ENCODE peak calls at places on chromosome 3, in ten cellular contexts. I is body of pancreas, G is right lobe of liver, L is suprapubic skin, S is sigmoid colon, X is ovary, O is esophagus muscularis mucosa, N is breast epithelium, D is IMR-90, H is stomach. M is an unnamed sample. For H3K4me1, the result is how much of the 10 kb centered on the place peaks cover.

GRCh38 chr3:95798628-95799027 is 1015.8 kb upstream of the EPHA6 start:
- DNase-seq in L (no peak), G (no peak), D (no peak), H (no peak), I (no peak), O (no peak), S (no peak), X (no peak), N (no peak), M (no peak)

GRCh38 chr3:40690696-40691597 is 166.2 kb downstream of the ZNF621 start:
- DNase-seq in X (peak), H (peak), O (no peak), N (peak), I (peak), L (peak), D (no peak), S (peak), G (peak), M (peak)

GRCh38 chr3:156735471-156735870 is 61.1 kb downstream of the TIPARP start:
- DNase-seq in L (no peak), H (no peak), O (peak), X (no peak), D (no peak), S (no peak), G (no peak), I (no peak), N (no peak), M (no peak)

GRCh38 chr3:14429689-14430452 is 27.5 kb downstream of the SLC6A6 start:
- DNase-seq in N (no peak), X (no peak), I (no peak), G (no peak), D (no peak), H (no peak), S (no peak), L (no peak), O (no peak), M (no peak)

GRCh38 chr3:95905182-95905581 is 909.2 kb upstream of the EPHA6 start:
- DNase-seq in H (no peak), G (no peak), I (no peak), N (no peak), L (no peak), S (no peak), X (no peak), O (no peak), D (no peak), M (no peak)

GRCh38 chr3:127639173-127640030 is 10.4 kb downstream of the PODXL2 start:
- DNase-seq in S (peak), H (no peak), O (no peak), L (no peak), I (no peak), D (peak), G (no peak), N (no peak), X (no peak), M (no peak)

GRCh38 chr3:162391301-162391700 is 894.7 kb downstream of the OTOL1 start:
- DNase-seq in D (peak), O (no peak), L (no peak), G (no peak), H (no peak), N (no peak), S (no peak), X (no peak), I (no peak), M (no peak)

GRCh38 chr3:36677331-36678007 is 86.9 kb downstream of the DCLK3 start:
- DNase-seq in X (no peak), O (no peak), G (no peak), N (no peak), D (peak), I (no peak), H (no peak), S (no peak), L (no peak), M (no peak)

GRCh38 chr3:187264051-187264450 is 27.5 kb downstream of the MASP1 start:
- DNase-seq in D (peak), X (no peak), I (peak), S (no peak), L (no peak), N (no peak), O (no peak), H (no peak), G (no peak), M (no peak)

GRCh38 chr3:66989860-66990696 is 8.0 kb upstream of the KBTBD8 start:
- DNase-seq in I (peak), G (no peak), X (no peak), O (no peak), H (no peak), S (no peak), D (no peak), N (no peak), L (no peak), M (no peak)

GRCh38 chr3:168801792-168802191 is 706.1 kb upstream of the GOLIM4 start:
- DNase-seq in X (no peak), O (no peak), S (no peak), H (no peak), L (no peak), D (peak), G (no peak), I (no peak), N (no peak), M (no peak)

GRCh38 chr3:150765949-150766720 is 3.2 kb upstream of the SIAH2 start:
- DNase-seq in I (no peak), G (no peak), N (no peak), X (no peak), O (no peak), L (no peak), H (no peak), S (no peak), D (peak), M (no peak)

GRCh38 chr3:129485681-129486056 is 42.8 kb upstream of the RHO start:
- DNase-seq in X (peak), L (peak), O (peak), N (peak), D (peak), S (peak), I (peak), G (peak), H (peak), M (peak)

DNA sequence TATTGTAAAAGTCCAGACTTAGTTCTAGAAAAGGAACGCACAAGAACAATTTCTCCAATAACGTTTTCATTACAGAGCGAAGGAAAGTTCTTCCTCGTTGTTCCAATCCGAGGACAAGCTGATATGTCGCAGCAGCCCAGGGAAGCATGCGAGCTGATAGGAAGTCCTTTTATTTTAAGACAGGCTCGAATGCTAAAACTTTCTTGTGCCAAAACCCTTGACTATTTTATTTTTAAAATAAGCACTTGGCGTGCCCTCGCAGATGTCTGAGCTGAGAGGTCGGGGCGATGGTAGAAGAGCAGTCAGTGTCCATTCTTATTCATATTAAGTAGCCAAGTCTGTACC is 433 bp upstream of the MITF start:
- DNase-seq in L (no peak), G (no peak), I (no peak), N (no peak), H (no peak), D (no peak), X (no peak), O (no peak), S (peak), M (no peak)
- TF ChIP-seq POLR2A in L (no peak), G (no peak), I (no peak), N (no peak), H (no peak), D (no peak), X (no peak), O (no peak), S (no peak), M (no peak)

GRCh38 chr3:183554377-183554776 is 1.1 kb downstream of the KLHL6 start:
- DNase-seq in O (no peak), I (peak), L (no peak), H (no peak), S (no peak), X (no peak), G (no peak), D (no peak), N (no peak), M (no peak)

GRCh38 chr3:183553263-183554026 is 2.1 kb downstream of the KLHL6 start:
- DNase-seq in N (no peak), L (no peak), D (no peak), S (no peak), I (no peak), H (no peak), X (no peak), O (no peak), G (no peak), M (no peak)

GRCh38 chr3:183548262-183548769 is 7.2 kb downstream of the KLHL6 start:
- DNase-seq in L (no peak), H (no peak), O (no peak), N (no peak), D (peak), X (no peak), S (no peak), G (peak), I (peak), M (no peak)

GRCh38 chr3:183555541-183556081 is at the start of gene KLHL6:
- DNase-seq in O (no peak), L (no peak), I (peak), S (no peak), N (no peak), G (peak), H (peak), D (no peak), X (no peak), M (no peak)

DNA sequence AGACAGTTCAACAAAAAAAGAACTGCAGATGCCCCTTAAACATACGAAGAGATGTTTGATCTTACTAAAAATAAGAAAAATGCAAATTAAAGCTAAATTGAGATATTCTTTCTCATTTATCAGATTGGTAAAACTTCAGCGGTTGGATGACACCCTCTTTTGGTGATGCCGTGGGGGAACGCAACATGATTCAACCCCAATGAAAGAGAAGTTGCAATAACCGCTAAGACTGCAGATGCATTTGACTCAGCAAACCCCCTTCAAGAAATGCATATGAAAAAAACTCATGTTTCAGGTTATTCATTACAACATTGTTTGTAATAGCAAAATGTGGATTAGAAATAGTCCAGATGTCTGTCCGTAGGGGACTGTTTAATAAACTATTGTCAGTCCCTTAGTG is 3.6 kb downstream of the KLHL6 start:
- DNase-seq in O (no peak), I (no peak), S (no peak), N (no peak), H (no peak), X (no peak), L (no peak), G (no peak), D (no peak), M (no peak)
- H3K4me1 ChIP-seq in O (under half), I (under half), S (under half), N (under half), H (under half), X (under half), L (under half), G (under half), D (under half), M (under half)

DNA sequence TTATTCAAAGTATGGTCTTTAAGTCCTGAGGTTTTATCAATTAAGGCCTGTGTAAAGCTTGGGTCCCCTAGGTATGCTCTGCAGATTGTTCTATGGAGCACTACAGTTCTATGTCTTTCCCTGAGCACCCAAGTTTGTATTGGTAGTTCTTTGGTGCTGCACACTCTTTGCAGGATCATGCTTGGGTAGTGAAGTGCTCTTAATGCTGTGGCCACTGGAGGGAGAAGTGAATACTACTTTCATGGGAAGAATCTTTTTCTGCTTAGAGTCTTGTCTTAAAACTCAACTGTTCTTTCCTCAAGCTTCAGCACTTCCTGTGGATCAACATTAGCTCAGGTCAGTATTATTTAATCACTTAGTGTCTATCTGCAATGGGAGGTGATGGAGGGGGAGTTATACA is 93.6 kb upstream of the CFAP20DC start:
- DNase-seq in X (no peak), N (no peak), O (no peak), G (no peak), H (no peak), I (no peak), D (no peak), L (no peak), S (no peak), M (no peak)
- TF ChIP-seq CTCF in X (no peak), N (no peak), O (no peak), G (no peak), H (no peak), I (no peak), D (no peak), L (no peak), S (no peak), M (no peak)

DNA sequence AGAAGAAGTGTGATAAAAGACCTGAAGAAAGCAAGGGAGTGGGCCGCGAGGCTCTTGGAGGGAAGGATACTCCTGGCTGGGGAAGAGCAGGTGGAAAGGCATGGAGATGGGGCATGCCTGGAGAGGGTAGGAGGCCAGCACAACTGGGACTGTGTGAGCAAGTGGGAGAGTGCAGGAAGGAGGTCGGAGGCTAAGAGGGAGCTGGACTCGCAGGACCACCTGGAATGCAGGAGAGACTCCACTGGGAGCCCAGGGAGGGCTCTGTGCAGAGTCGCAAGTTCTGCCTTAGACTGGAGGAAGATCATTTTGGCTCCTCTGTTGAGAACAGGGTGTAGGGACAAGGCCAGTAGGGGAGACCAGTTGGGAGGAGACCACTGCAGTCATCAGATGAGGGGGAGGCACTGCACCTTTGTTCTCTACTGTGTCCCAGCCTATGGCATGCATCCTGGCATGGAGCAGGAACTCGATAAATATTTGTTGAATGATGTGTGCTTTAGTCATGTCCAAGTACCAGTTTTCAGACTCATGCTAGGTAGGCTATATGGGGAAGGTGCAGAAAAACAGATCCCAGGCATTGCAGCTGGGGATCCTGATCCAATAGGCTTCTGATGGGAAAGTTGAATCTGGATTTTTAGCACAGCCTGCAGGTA is 13.7 kb downstream of the FAM107A start:
- DNase-seq in L (peak), D (no peak), N (no peak), I (no peak), S (no peak), X (no peak), O (no peak), H (no peak), G (peak), M (no peak)
- TF ChIP-seq POLR2A in L (no peak), D (no peak), N (no peak), I (no peak), S (no peak), X (no peak), O (no peak), H (no peak), G (no peak), M (no peak)

GRCh38 chr3:142117452-142117851 is 31.9 kb downstream of the TFDP2 start:
- DNase-seq in L (no peak), O (no peak), S (no peak), G (no peak), H (no peak), N (no peak), X (no peak), D (no peak), I (no peak), M (no peak)
- H3K4me1 ChIP-seq in L (under half), O (under half), S (under half), G (under half), H (under half), N (under half), X (under half), D (under half), I (under half), M (under half)

DNA sequence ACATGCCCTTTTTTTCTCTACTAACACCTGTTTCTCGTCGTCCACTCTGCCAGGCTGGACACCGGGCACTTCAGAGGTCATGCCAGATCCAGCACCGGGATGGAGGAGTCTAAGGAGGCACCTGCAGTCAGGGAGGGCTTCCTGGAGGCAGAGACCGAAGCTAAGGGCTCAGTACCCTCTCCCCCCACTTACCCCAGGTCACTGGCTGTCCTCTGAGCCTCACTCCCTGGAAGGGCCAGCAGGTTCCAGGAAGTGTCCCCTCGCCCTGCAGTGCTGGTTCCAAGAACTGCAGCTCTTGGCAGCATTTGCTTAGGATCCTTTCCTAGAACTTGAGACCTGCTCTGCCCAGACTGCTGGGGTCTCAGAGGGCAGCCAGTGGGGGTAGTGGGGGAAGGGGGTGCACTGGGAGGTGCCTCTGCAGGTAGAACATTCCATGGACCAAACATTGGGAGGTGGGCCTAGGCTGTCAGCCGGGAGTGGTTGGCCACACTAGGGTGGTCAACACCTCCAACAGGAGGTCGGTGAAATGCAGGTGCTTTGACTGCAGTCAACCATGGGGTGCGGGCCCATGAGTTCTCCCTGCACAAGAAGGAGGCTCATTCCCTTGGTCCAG is 11.3 kb downstream of the CISH start:
- DNase-seq in S (no peak), X (peak), G (no peak), D (no peak), I (peak), O (no peak), H (peak), L (no peak), N (no peak), M (no peak)
- TF ChIP-seq CTCF in S (no peak), X (no peak), G (no peak), D (no peak), I (peak), O (no peak), H (no peak), L (no peak), N (no peak), M (no peak)

GRCh38 chr3:101862453-101863165 is 13.3 kb downstream of the NFKBIZ start:
- DNase-seq in O (no peak), S (no peak), N (no peak), X (no peak), D (peak), H (no peak), L (no peak), I (no peak), G (no peak), M (no peak)
- TF ChIP-seq POLR2A in O (no peak), S (no peak), N (no peak), X (no peak), D (peak), H (no peak), L (no peak), I (no peak), G (peak), M (no peak)

GRCh38 chr3:4514321-4514720 is 21.2 kb downstream of the ITPR1 start:
- DNase-seq in L (no peak), N (no peak), O (no peak), G (no peak), I (no peak), H (no peak), D (no peak), X (no peak), S (no peak), M (no peak)
- H3K4me1 ChIP-seq in L (under half), N (under half), O (half or more), G (under half), I (under half), H (half or more), D (under half), X (under half), S (under half), M (under half)